ENCODE peak calls at places on chromosome 1, in ten cellular contexts. D is EL; G is neural crest cell; L is mesothelial cell of epicardium; K is CD8-positive, alpha-beta memory T cell; Z is caudate nucleus; Q is cardiac septum; V is bronchial epithelial cell; J is Ammon's horn; P is OCI-LY7. O is an unnamed sample.

GRCh38 chr1:174191255-174191906 is 32.1 kb downstream of the RABGAP1L start:
- DNase-seq in J (no peak), L (no peak), Q (no peak), V (no peak), G (no peak), Z (no peak), P (no peak), K (no peak), D (peak; percentile 90), O (no peak)

GRCh38 chr1:247079141-247079874 is 697 bp upstream of the ZNF670 start:
- DNase-seq in V (no peak), P (no peak), Q (no peak), J (no peak), D (no peak), K (no peak), G (no peak), L (no peak), Z (no peak), O (peak; percentile 56)

GRCh38 chr1:40951943-40952743 is 27.4 kb upstream of the CTPS1 start:
- DNase-seq in Q (peak; percentile 85), Z (peak; percentile 53), J (peak; percentile 79), L (peak; percentile 55), V (peak; percentile 49), P (peak; percentile 56), G (peak; percentile 73), D (peak; percentile 55), K (peak; percentile 64), O (peak; percentile 66)

GRCh38 chr1:20668581-20668980 is 7.4 kb upstream of the DDOST start:
- DNase-seq in Z (no peak), V (no peak), J (no peak), K (no peak), L (no peak), G (no peak), D (no peak), P (no peak), Q (no peak), O (no peak)

GRCh38 chr1:205593967-205594366 is 37.8 kb downstream of the ELK4 start:
- DNase-seq in G (no peak), P (peak; percentile 40), V (no peak), K (no peak), Q (no peak), D (no peak), L (no peak), J (no peak), Z (no peak), O (no peak)

GRCh38 chr1:143604887-143605286 is 366.9 kb downstream of the FAM72C start:
- DNase-seq in J (no peak), V (no peak), Q (no peak), G (no peak), D (no peak), L (no peak), K (no peak), P (no peak), Z (no peak), O (no peak)

GRCh38 chr1:19675797-19676196 is 11.1 kb downstream of the HTR6 start:
- DNase-seq in G (no peak), D (no peak), J (peak; percentile 28), L (no peak), P (no peak), Q (no peak), V (no peak), K (no peak), Z (no peak), O (no peak)

GRCh38 chr1:43473463-43473862 is 19.7 kb upstream of the HYI start:
- DNase-seq in G (no peak), J (no peak), Z (no peak), L (no peak), P (no peak), D (no peak), V (no peak), Q (no peak), K (no peak), O (no peak)

GRCh38 chr1:228830185-228830953 is 95.1 kb downstream of the RHOU start:
- DNase-seq in D (no peak), Z (no peak), G (no peak), J (peak; percentile 82), L (no peak), K (no peak), Q (no peak), P (no peak), V (no peak), O (no peak)

GRCh38 chr1:112938188-112938587 is 17.8 kb downstream of the SLC16A1 start:
- DNase-seq in J (no peak), G (no peak), Z (no peak), K (no peak), D (no peak), Q (no peak), V (peak; percentile 9), L (no peak), P (no peak), O (peak; percentile 38)

GRCh38 chr1:247367786-247368342 is 36.2 kb upstream of the ZNF496 start:
- DNase-seq in P (no peak), Q (no peak), K (no peak), L (no peak), V (peak; percentile 68), Z (no peak), D (peak; percentile 73), G (no peak), J (no peak), O (no peak)

GRCh38 chr1:218368686-218369085 is 23.6 kb downstream of the TGFB2 start:
- DNase-seq in Z (no peak), J (no peak), L (no peak), D (no peak), G (no peak), Q (no peak), V (no peak), P (no peak), K (no peak), O (no peak)

GRCh38 chr1:210250665-210250997 is 18.0 kb downstream of the SERTAD4 start:
- DNase-seq in Z (peak; percentile 57), Q (no peak), P (no peak), J (peak; percentile 85), K (no peak), V (no peak), D (no peak), L (no peak), G (peak; percentile 31), O (no peak)

GRCh38 chr1:114669562-114670082 is at the start of gene DENND2C:
- DNase-seq in G (no peak), V (no peak), D (no peak), K (no peak), J (no peak), Z (no peak), L (no peak), Q (no peak), P (peak; percentile 61), O (no peak)

GRCh38 chr1:5616366-5617178 is 375.7 kb downstream of the NPHP4 start:
- DNase-seq in D (no peak), P (no peak), V (no peak), K (no peak), J (no peak), Z (no peak), L (no peak), Q (no peak), G (no peak), O (no peak)

GRCh38 chr1:8035289-8035688 is 9.2 kb upstream of the ERRFI1 start:
- DNase-seq in K (no peak), L (no peak), Z (no peak), Q (no peak), J (no peak), G (no peak), D (no peak), V (no peak), P (no peak), O (no peak)